ENCODE peak calls at places on chromosomes 16 and 17, in six cellular contexts. One of them, this sample, is unnamed. For H3K4me1, the result is how much of the 10 kb centered on the place peaks cover.

GRCh38 chr16:31427441-31428276 is 501 bp downstream of the COX6A2 start:
- DNase-seq in uterus: peak
- DNase-seq in PC-3: no peak
- DNase-seq in sigmoid colon: peak
- DNase-seq in keratinocyte: no peak
- DNase-seq in heart left ventricle: peak
- DNase-seq in this sample: peak

GRCh38 chr16:68086860-68087268 is 1.7 kb downstream of the NFATC3 start:
- DNase-seq in keratinocyte: no peak
- DNase-seq in heart left ventricle: no peak
- DNase-seq in uterus: no peak
- DNase-seq in PC-3: peak
- DNase-seq in sigmoid colon: no peak
- DNase-seq in this sample: no peak

GRCh38 chr17:1377334-1377733 is 22.7 kb downstream of the YWHAE start:
- DNase-seq in PC-3: no peak
- DNase-seq in uterus: no peak
- DNase-seq in heart left ventricle: no peak
- DNase-seq in sigmoid colon: no peak
- DNase-seq in keratinocyte: no peak
- DNase-seq in this sample: no peak

GRCh38 chr16:75073551-75074414 is 42.8 kb downstream of the LDHD start:
- DNase-seq in keratinocyte: no peak
- DNase-seq in heart left ventricle: no peak
- DNase-seq in uterus: no peak
- DNase-seq in PC-3: no peak
- DNase-seq in sigmoid colon: no peak
- DNase-seq in this sample: no peak

GRCh38 chr17:75459246-75459589 is 2.8 kb downstream of the TMEM94 start:
- DNase-seq in uterus: no peak
- DNase-seq in keratinocyte: no peak
- DNase-seq in sigmoid colon: no peak
- DNase-seq in heart left ventricle: no peak
- DNase-seq in PC-3: no peak
- DNase-seq in this sample: no peak

GRCh38 chr16:8569650-8570338 is 20.5 kb downstream of the TMEM114 start:
- DNase-seq in keratinocyte: no peak
- DNase-seq in heart left ventricle: no peak
- DNase-seq in uterus: no peak
- DNase-seq in sigmoid colon: no peak
- DNase-seq in PC-3: no peak
- DNase-seq in this sample: no peak

GRCh38 chr16:87681990-87682570 is 79.8 kb downstream of the JPH3 start:
- DNase-seq in heart left ventricle: no peak
- DNase-seq in PC-3: no peak
- DNase-seq in uterus: no peak
- DNase-seq in sigmoid colon: no peak
- DNase-seq in keratinocyte: no peak
- DNase-seq in this sample: no peak

GRCh38 chr17:21019976-21020575 is 22.7 kb downstream of the USP22 start:
- DNase-seq in uterus: no peak
- DNase-seq in keratinocyte: no peak
- DNase-seq in heart left ventricle: no peak
- DNase-seq in PC-3: peak
- DNase-seq in sigmoid colon: peak
- DNase-seq in this sample: peak

GRCh38 chr17:3043737-3044365 is 19.6 kb downstream of the OR1D5 start:
- DNase-seq in heart left ventricle: no peak
- DNase-seq in PC-3: no peak
- DNase-seq in sigmoid colon: no peak
- DNase-seq in uterus: no peak
- DNase-seq in keratinocyte: no peak
- DNase-seq in this sample: no peak

GRCh38 chr17:20919990-20920812 is 122.6 kb downstream of the USP22 start:
- DNase-seq in sigmoid colon: no peak
- DNase-seq in heart left ventricle: no peak
- DNase-seq in uterus: no peak
- DNase-seq in PC-3: no peak
- DNase-seq in keratinocyte: no peak
- DNase-seq in this sample: no peak

GRCh38 chr17:80778716-80779115 is 212.9 kb upstream of the CHMP6 start:
- DNase-seq in sigmoid colon: peak
- DNase-seq in PC-3: no peak
- DNase-seq in uterus: no peak
- DNase-seq in keratinocyte: no peak
- DNase-seq in heart left ventricle: no peak
- DNase-seq in this sample: peak

GRCh38 chr17:60128171-60128859 is 21.5 kb upstream of the CA4 start:
- DNase-seq in PC-3: no peak
- DNase-seq in keratinocyte: no peak
- DNase-seq in heart left ventricle: no peak
- DNase-seq in uterus: no peak
- DNase-seq in sigmoid colon: peak
- DNase-seq in this sample: no peak

GRCh38 chr16:29990883-29991570 is 4.4 kb downstream of the HIRIP3 start:
- DNase-seq in sigmoid colon: no peak
- DNase-seq in uterus: no peak
- DNase-seq in keratinocyte: no peak
- DNase-seq in PC-3: no peak
- DNase-seq in heart left ventricle: no peak
- DNase-seq in this sample: no peak

GRCh38 chr16:84138500-84138823 is 6.5 kb downstream of the HSDL1 start:
- DNase-seq in uterus: no peak
- DNase-seq in keratinocyte: no peak
- DNase-seq in PC-3: no peak
- DNase-seq in heart left ventricle: no peak
- DNase-seq in sigmoid colon: no peak
- DNase-seq in this sample: no peak

GRCh38 chr17:74271281-74271680 is 2.8 kb upstream of the DNAI2 start:
- DNase-seq in PC-3: no peak
- DNase-seq in heart left ventricle: no peak
- DNase-seq in uterus: no peak
- DNase-seq in sigmoid colon: no peak
- DNase-seq in keratinocyte: no peak
- DNase-seq in this sample: no peak

GRCh38 chr17:4901648-4902344 is 1.1 kb downstream of the CHRNE start:
- DNase-seq in heart left ventricle: peak
- DNase-seq in sigmoid colon: no peak
- DNase-seq in keratinocyte: no peak
- DNase-seq in uterus: no peak
- DNase-seq in PC-3: no peak
- DNase-seq in this sample: no peak

GRCh38 chr16:9134739-9135138 is 43.3 kb downstream of the HAPSTR1 start:
- DNase-seq in uterus: no peak
- DNase-seq in sigmoid colon: peak
- DNase-seq in PC-3: peak
- DNase-seq in keratinocyte: no peak
- DNase-seq in heart left ventricle: peak
- DNase-seq in this sample: peak

GRCh38 chr17:64343833-64344637 is 46.6 kb downstream of the PECAM1 start:
- DNase-seq in keratinocyte: no peak
- DNase-seq in heart left ventricle: peak
- DNase-seq in PC-3: peak
- DNase-seq in uterus: peak
- DNase-seq in sigmoid colon: peak
- DNase-seq in this sample: no peak

GRCh38 chr16:85460252-85460982 is 152.7 kb upstream of the GSE1 start:
- DNase-seq in keratinocyte: no peak
- DNase-seq in sigmoid colon: no peak
- DNase-seq in uterus: no peak
- DNase-seq in heart left ventricle: no peak
- DNase-seq in PC-3: no peak
- DNase-seq in this sample: no peak

GRCh38 chr17:19372004-19372365 is 6.3 kb upstream of the MAPK7 start:
- DNase-seq in uterus: peak
- DNase-seq in PC-3: no peak
- DNase-seq in sigmoid colon: peak
- DNase-seq in keratinocyte: no peak
- DNase-seq in heart left ventricle: no peak
- DNase-seq in this sample: no peak

GRCh38 chr16:28308794-28309535 is 16.6 kb downstream of the SBK1 start:
- DNase-seq in keratinocyte: no peak
- DNase-seq in PC-3: no peak
- DNase-seq in heart left ventricle: no peak
- DNase-seq in uterus: no peak
- DNase-seq in sigmoid colon: no peak
- DNase-seq in this sample: no peak

GRCh38 chr17:7745748-7746470 is 28.4 kb downstream of the DNAH2 start:
- DNase-seq in sigmoid colon: no peak
- DNase-seq in heart left ventricle: no peak
- DNase-seq in uterus: peak
- DNase-seq in PC-3: peak
- DNase-seq in keratinocyte: no peak
- DNase-seq in this sample: no peak

GRCh38 chr17:57016764-57017116 is 38.8 kb downstream of the SCPEP1 start:
- DNase-seq in heart left ventricle: no peak
- DNase-seq in keratinocyte: no peak
- DNase-seq in uterus: no peak
- DNase-seq in PC-3: peak
- DNase-seq in sigmoid colon: no peak
- DNase-seq in this sample: no peak

GRCh38 chr17:79789943-79790804 is 6.7 kb downstream of the CBX8 start:
- DNase-seq in heart left ventricle: peak
- DNase-seq in sigmoid colon: no peak
- DNase-seq in PC-3: peak
- DNase-seq in keratinocyte: no peak
- DNase-seq in uterus: no peak
- DNase-seq in this sample: no peak

GRCh38 chr16:27237229-27238015 is 31.1 kb downstream of the NSMCE1 start:
- DNase-seq in heart left ventricle: no peak
- DNase-seq in sigmoid colon: peak
- DNase-seq in PC-3: no peak
- DNase-seq in keratinocyte: no peak
- DNase-seq in uterus: peak
- DNase-seq in this sample: peak

GRCh38 chr16:84243732-84244131 is 3.9 kb upstream of the KCNG4 start:
- DNase-seq in keratinocyte: no peak
- DNase-seq in PC-3: no peak
- DNase-seq in heart left ventricle: no peak
- DNase-seq in sigmoid colon: no peak
- DNase-seq in uterus: no peak
- DNase-seq in this sample: no peak

GRCh38 chr17:48738803-48739526 is 10.4 kb upstream of the HOXB13 start:
- DNase-seq in sigmoid colon: peak
- DNase-seq in uterus: no peak
- DNase-seq in heart left ventricle: no peak
- DNase-seq in keratinocyte: no peak
- DNase-seq in PC-3: peak
- DNase-seq in this sample: no peak

GRCh38 chr16:50616883-50617629 is 64.1 kb downstream of the SNX20 start:
- DNase-seq in heart left ventricle: no peak
- DNase-seq in keratinocyte: no peak
- DNase-seq in uterus: no peak
- DNase-seq in PC-3: no peak
- DNase-seq in sigmoid colon: peak
- DNase-seq in this sample: no peak
- H3K4me1 ChIP-seq in heart left ventricle: under half
- H3K4me1 ChIP-seq in keratinocyte: under half
- H3K4me1 ChIP-seq in uterus: under half
- H3K4me1 ChIP-seq in PC-3: under half
- H3K4me1 ChIP-seq in sigmoid colon: half or more
- H3K4me1 ChIP-seq in this sample: under half

DNA sequence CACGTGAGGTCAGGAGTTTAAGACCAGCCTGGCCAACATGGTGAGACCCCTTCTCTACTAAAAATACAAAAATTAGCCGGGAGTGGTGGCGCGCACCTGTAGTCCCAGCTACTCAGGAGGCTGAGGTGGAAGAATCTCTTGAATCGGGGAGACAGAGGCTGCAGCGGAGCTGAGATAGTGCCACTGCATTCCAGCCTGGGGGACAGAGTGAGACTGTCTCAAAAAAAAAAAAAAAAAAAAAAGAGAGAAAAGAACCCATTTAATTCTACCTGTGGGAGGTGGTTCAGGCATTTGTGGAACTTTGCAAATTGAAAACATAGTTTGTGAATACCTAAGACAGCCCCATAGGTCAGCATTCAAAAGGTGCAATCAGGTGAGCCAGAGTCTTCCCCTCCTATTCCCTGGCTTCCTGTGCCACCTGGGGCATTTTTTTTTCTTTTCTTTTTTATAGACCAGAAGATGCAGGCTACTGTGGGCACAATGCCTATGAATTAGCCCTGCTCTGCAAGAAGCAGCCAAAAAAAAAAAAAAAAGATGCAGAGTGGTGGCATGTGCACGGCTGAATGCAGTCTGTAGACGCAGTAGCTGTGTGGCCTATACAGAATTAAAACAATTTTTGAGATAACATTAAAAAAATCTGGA is 9.1 kb upstream of the SOCS3 start:
- DNase-seq in heart left ventricle: no peak
- DNase-seq in keratinocyte: no peak
- DNase-seq in uterus: no peak
- DNase-seq in sigmoid colon: no peak
- DNase-seq in PC-3: no peak
- DNase-seq in this sample: no peak
- H3K4me1 ChIP-seq in heart left ventricle: under half
- H3K4me1 ChIP-seq in keratinocyte: under half
- H3K4me1 ChIP-seq in uterus: under half
- H3K4me1 ChIP-seq in sigmoid colon: under half
- H3K4me1 ChIP-seq in PC-3: under half
- H3K4me1 ChIP-seq in this sample: under half

GRCh38 chr16:57639172-57639571 is 10.7 kb downstream of the ADGRG1 start:
- DNase-seq in sigmoid colon: no peak
- DNase-seq in uterus: no peak
- DNase-seq in keratinocyte: no peak
- DNase-seq in PC-3: no peak
- DNase-seq in heart left ventricle: peak
- DNase-seq in this sample: peak

GRCh38 chr16:57637020-57637419 is 8.6 kb downstream of the ADGRG1 start:
- DNase-seq in keratinocyte: no peak
- DNase-seq in heart left ventricle: peak
- DNase-seq in PC-3: no peak
- DNase-seq in uterus: no peak
- DNase-seq in sigmoid colon: no peak
- DNase-seq in this sample: no peak

GRCh38 chr16:57637424-57637823 is 9.0 kb downstream of the ADGRG1 start:
- DNase-seq in PC-3: no peak
- DNase-seq in uterus: peak
- DNase-seq in sigmoid colon: peak
- DNase-seq in heart left ventricle: peak
- DNase-seq in keratinocyte: no peak
- DNase-seq in this sample: no peak

GRCh38 chr16:57638381-57638780 is 10.0 kb downstream of the ADGRG1 start:
- DNase-seq in heart left ventricle: no peak
- DNase-seq in PC-3: no peak
- DNase-seq in sigmoid colon: no peak
- DNase-seq in keratinocyte: no peak
- DNase-seq in uterus: no peak
- DNase-seq in this sample: no peak

GRCh38 chr16:57637965-57638364 is 9.5 kb downstream of the ADGRG1 start:
- DNase-seq in keratinocyte: no peak
- DNase-seq in sigmoid colon: no peak
- DNase-seq in uterus: no peak
- DNase-seq in heart left ventricle: no peak
- DNase-seq in PC-3: no peak
- DNase-seq in this sample: no peak
- H3K4me1 ChIP-seq in keratinocyte: under half
- H3K4me1 ChIP-seq in sigmoid colon: under half
- H3K4me1 ChIP-seq in uterus: under half
- H3K4me1 ChIP-seq in heart left ventricle: half or more
- H3K4me1 ChIP-seq in PC-3: under half
- H3K4me1 ChIP-seq in this sample: under half

GRCh38 chr17:77882481-77883212 is 75.9 kb upstream of the TNRC6C start:
- DNase-seq in keratinocyte: no peak
- DNase-seq in sigmoid colon: peak
- DNase-seq in uterus: peak
- DNase-seq in PC-3: no peak
- DNase-seq in heart left ventricle: peak
- DNase-seq in this sample: peak
- H3K4me1 ChIP-seq in keratinocyte: under half
- H3K4me1 ChIP-seq in sigmoid colon: under half
- H3K4me1 ChIP-seq in uterus: under half
- H3K4me1 ChIP-seq in PC-3: under half
- H3K4me1 ChIP-seq in heart left ventricle: under half
- H3K4me1 ChIP-seq in this sample: half or more